ENCODE peak calls at places on chromosomes 7 and 10, in six cellular contexts. K, Q, B, P, X and G are unnamed samples.

GRCh38 chr7:117072620-117073118 is 119.4 kb downstream of the ST7 start:
- DNase-seq in K (peak), Q (no peak), B (no peak), P (peak), X (no peak), G (no peak)

GRCh38 chr7:73307436-73307835 is 1.2 kb downstream of the NSUN5 start:
- DNase-seq in K (no peak), Q (no peak), B (no peak), P (no peak), X (no peak), G (no peak)

GRCh38 chr7:27169658-27170493 is 4.2 kb downstream of the HOXA10 start:
- DNase-seq in K (no peak), Q (no peak), B (no peak), P (no peak), X (no peak), G (peak)

GRCh38 chr7:28862876-28863275 is 95.3 kb downstream of the TRIL start:
- DNase-seq in K (no peak), Q (no peak), B (no peak), P (no peak), X (no peak), G (no peak)

GRCh38 chr10:103550229-103550628 is 56.7 kb downstream of the NEURL1 start:
- DNase-seq in K (peak), Q (no peak), B (no peak), P (no peak), X (no peak), G (no peak)

GRCh38 chr10:69800665-69801064 is 1.0 kb upstream of the COL13A1 start:
- DNase-seq in K (no peak), Q (no peak), B (no peak), P (no peak), X (no peak), G (no peak)

GRCh38 chr10:81472927-81473470 is 402.0 kb upstream of the NRG3 start:
- DNase-seq in K (peak), Q (no peak), B (no peak), P (no peak), X (no peak), G (no peak)

GRCh38 chr10:3043512-3044368 is 23.6 kb upstream of the PFKP start:
- DNase-seq in K (peak), Q (no peak), B (peak), P (peak), X (no peak), G (peak)

GRCh38 chr7:102834999-102835398 is 77.8 kb upstream of the LRRC17 start:
- DNase-seq in K (no peak), Q (no peak), B (no peak), P (peak), X (no peak), G (no peak)

GRCh38 chr7:135094472-135095237 is 53.2 kb upstream of the TMEM140 start:
- DNase-seq in K (no peak), Q (no peak), B (no peak), P (no peak), X (no peak), G (no peak)

GRCh38 chr7:76165106-76165972 is 36.4 kb upstream of the SRRM3 start:
- DNase-seq in K (no peak), Q (no peak), B (no peak), P (no peak), X (no peak), G (no peak)

GRCh38 chr7:101238226-101239182 is 902 bp upstream of the CLDN15 start:
- DNase-seq in K (peak), Q (no peak), B (no peak), P (no peak), X (no peak), G (no peak)

GRCh38 chr10:21281173-21281572 is 244.3 kb downstream of the SKIDA1 start:
- DNase-seq in K (no peak), Q (no peak), B (no peak), P (no peak), X (no peak), G (no peak)

GRCh38 chr7:98178321-98178720 is 32.9 kb upstream of the BHLHA15 start:
- DNase-seq in K (no peak), Q (no peak), B (no peak), P (no peak), X (no peak), G (no peak)

GRCh38 chr10:6647811-6648526 is 67.9 kb upstream of the PRKCQ start:
- DNase-seq in K (peak), Q (peak), B (peak), P (no peak), X (peak), G (peak)

GRCh38 chr7:99728615-99729014 is 6.4 kb downstream of the CYP3A7 start:
- DNase-seq in K (no peak), Q (no peak), B (no peak), P (no peak), X (no peak), G (peak)